ENCODE peak calls at places on chromosomes 7 and 10, in eight cellular contexts. V is epithelial cell of esophagus, I is transverse colon, H is Peyer's patch, O is natural killer cell, N is MM.1S, E is AG09319, K is brain microvascular endothelial cell. L is an unnamed sample.

GRCh38 chr7:2522780-2523433 is 3.3 kb downstream of the LFNG start:
- DNase-seq in V (peak), I (peak), H (no peak), O (no peak), N (no peak), E (no peak), K (peak), L (no peak)

GRCh38 chr7:151699147-151699546 is 177.8 kb downstream of the PRKAG2 start:
- DNase-seq in V (no peak), I (no peak), H (no peak), O (no peak), N (no peak), E (peak), K (peak), L (no peak)

GRCh38 chr7:98628916-98629525 is 11.9 kb downstream of the NPTX2 start:
- DNase-seq in V (no peak), I (no peak), H (no peak), O (no peak), N (no peak), E (no peak), K (no peak), L (no peak)

GRCh38 chr7:140674356-140674800 is 1.6 kb downstream of the ADCK2 start:
- DNase-seq in V (no peak), I (peak), H (peak), O (no peak), N (peak), E (no peak), K (no peak), L (peak)

GRCh38 chr10:6721480-6721879 is 141.4 kb upstream of the PRKCQ start:
- DNase-seq in V (peak), I (peak), H (no peak), O (no peak), N (no peak), E (peak), K (peak), L (no peak)

GRCh38 chr7:30778246-30779025 is 7.2 kb downstream of the MINDY4 start:
- DNase-seq in V (no peak), I (no peak), H (no peak), O (no peak), N (no peak), E (peak), K (no peak), L (no peak)

GRCh38 chr7:69882269-69882668 is 284.0 kb downstream of the AUTS2 start:
- DNase-seq in V (no peak), I (no peak), H (no peak), O (no peak), N (no peak), E (no peak), K (no peak), L (no peak)

GRCh38 chr10:6182454-6183098 is 20.2 kb upstream of the PFKFB3 start:
- DNase-seq in V (no peak), I (no peak), H (no peak), O (no peak), N (no peak), E (no peak), K (no peak), L (no peak)

GRCh38 chr7:1227814-1228534 is 4.7 kb upstream of the UNCX start:
- DNase-seq in V (no peak), I (no peak), H (no peak), O (no peak), N (no peak), E (no peak), K (no peak), L (no peak)

DNA sequence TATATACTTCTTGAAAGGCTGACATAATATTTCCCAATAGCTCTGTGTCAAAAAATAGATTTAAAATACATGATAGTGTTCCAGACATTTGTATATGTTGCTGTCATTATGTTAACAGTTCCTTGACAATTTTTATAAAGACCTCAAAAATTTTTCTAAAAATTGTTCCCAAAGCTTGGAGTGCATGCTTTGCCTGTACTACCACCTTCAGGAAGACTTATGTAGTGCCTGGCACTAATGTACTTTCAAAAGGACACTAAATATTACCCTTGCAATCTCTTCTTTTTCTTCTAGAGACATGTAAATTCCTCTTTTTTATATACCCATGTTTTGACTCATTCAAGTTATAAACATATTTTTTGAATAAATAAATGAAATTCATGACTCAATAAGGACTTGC is 48.0 kb upstream of the SP8 start:
- DNase-seq in V (peak), I (no peak), H (no peak), O (no peak), N (no peak), E (no peak), K (no peak), L (no peak)
- TF ChIP-seq CTCF in V (peak), I (no peak), H (no peak), O (no peak), N (peak), E (no peak), K (no peak), L (no peak)

GRCh38 chr10:58765905-58766304 is 253.2 kb downstream of the BICC1 start:
- DNase-seq in V (no peak), I (no peak), H (no peak), O (no peak), N (no peak), E (no peak), K (no peak), L (no peak)
- TF ChIP-seq CTCF in V (no peak), I (no peak), H (no peak), O (no peak), N (no peak), E (no peak), K (no peak), L (no peak)

GRCh38 chr7:142188846-142189245 is 69.0 kb downstream of the PRSS58 start:
- DNase-seq in V (peak), I (no peak), H (no peak), O (no peak), N (peak), E (no peak), K (no peak), L (no peak)
- TF ChIP-seq CTCF in V (peak), I (peak), H (no peak), O (no peak), N (peak), E (no peak), K (no peak), L (peak)

DNA sequence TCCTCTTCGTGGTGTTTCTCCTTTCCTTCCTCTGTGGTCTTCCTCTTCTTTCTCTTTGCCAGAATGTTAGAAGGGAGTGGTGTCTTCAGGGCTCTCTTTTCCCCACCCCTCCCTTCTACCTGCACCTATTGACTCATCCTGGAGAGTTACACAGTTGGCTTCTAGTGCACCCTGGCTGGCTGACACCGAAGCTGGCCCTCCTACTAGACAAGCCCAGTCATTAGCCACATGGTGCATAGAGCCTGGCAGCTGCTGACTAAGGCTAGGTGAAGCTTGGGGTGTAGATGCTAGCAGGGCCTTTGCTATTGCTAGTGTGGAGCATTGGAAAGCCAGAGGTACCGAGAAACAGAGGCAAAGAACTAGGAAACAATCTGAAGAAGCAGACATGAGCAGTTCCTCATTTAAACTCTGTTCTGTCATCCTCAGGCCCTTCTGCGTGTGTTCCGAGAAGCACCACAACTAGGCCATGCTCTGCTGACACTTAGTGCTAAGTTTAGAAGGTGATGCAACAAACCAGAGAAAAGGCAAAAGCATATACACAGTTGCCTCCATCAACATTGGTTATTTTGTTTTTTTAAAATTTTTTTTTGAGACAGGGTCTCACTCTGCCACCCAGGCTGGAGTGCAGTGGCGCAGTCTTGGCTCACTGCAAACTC is 213.9 kb downstream of the BAMBI start:
- DNase-seq in V (peak), I (no peak), H (no peak), O (no peak), N (no peak), E (no peak), K (no peak), L (no peak)
- TF ChIP-seq CTCF in V (no peak), I (no peak), H (no peak), O (no peak), N (no peak), E (no peak), K (no peak), L (no peak)

GRCh38 chr10:118286051-118286838 is 55.9 kb downstream of the FAM204A start:
- DNase-seq in V (no peak), I (no peak), H (no peak), O (no peak), N (no peak), E (no peak), K (no peak), L (no peak)
- TF ChIP-seq CTCF in V (no peak), I (no peak), H (no peak), O (no peak), N (no peak), E (no peak), K (no peak), L (no peak)

DNA sequence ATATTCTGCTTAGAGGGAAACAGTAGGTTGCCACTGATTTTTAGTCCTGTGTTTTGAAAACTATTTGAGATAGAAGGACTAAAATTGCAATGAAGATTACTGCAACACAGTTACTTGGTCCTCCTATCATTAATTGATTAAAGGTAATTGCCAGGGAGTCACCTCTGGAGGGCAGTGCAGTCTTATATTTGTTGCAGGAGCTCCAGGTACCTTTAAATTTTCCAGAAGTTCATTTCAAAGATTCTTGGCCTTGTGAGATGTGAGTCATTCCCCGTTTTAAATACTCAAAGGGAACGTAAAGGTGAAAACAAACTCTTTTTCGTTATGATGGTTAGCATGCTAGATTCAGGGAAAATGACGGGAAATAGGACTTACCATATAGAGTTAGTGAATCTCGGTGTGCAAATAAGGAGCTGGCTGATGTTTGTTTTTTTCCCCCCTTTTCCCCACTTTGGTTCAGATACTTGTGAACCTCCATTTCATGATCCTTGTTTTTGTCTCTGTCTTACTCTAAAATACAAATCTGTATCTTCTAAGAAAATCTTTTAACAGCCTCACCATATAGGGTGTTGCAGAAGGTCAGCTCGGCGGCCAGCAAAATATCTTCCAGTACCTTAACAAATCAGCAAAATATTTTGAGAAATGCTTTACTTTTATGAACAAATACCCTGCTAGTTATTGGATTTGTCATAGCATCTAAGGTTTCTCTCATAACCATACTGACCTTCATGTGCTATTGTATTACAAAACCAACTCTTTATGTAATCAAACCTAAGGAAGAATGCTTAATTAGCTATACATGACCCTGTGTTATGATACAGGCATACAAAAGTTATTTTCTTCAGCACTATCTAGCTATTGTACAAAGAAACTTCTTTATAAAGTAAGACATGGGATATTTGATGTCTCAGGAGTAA is 143.0 kb upstream of the HDAC9 start:
- DNase-seq in V (peak), I (peak), H (peak), O (no peak), N (peak), E (no peak), K (peak), L (no peak)
- TF ChIP-seq CTCF in V (peak), I (peak), H (no peak), O (no peak), N (peak), E (peak), K (peak), L (peak)

DNA sequence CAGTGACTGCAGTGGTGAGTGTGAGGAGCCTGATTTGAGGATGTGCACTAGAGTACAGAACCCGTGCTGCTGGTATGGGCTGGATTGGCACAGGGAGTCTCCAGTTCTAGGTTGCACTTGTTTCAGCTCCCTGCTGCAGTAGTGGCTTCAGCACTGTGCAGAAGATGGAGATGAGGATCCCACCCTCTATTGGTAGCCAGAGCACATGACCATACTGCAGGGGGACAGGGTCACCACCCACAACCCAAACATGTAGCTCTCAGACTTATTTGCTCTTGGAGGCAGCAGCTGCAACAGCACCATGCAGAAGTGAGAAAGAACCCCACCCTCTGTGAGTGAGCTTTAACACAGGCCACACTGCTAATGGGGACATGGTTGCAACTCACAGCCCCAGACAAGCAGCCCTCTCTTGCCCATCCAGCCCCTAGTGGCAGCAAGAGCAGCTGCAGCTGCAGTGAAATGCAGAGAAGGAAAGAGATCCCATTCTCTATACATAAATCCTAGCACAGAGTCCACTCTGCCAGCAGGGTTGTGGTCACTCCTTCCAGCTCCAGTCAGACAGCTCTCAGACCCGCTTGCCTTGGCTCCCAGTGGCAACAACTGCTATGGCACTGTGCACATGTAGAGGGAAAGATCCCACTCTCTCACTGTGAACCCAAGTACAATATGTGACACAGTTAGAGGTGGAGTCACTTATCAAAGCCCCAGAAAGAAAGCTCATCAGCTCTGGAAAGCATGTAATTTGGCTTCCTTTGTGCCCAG is 51.4 kb upstream of the SCIN start:
- DNase-seq in V (peak), I (no peak), H (no peak), O (no peak), N (peak), E (no peak), K (no peak), L (no peak)
- TF ChIP-seq CTCF in V (peak), I (no peak), H (no peak), O (no peak), N (peak), E (peak), K (peak), L (peak)

DNA sequence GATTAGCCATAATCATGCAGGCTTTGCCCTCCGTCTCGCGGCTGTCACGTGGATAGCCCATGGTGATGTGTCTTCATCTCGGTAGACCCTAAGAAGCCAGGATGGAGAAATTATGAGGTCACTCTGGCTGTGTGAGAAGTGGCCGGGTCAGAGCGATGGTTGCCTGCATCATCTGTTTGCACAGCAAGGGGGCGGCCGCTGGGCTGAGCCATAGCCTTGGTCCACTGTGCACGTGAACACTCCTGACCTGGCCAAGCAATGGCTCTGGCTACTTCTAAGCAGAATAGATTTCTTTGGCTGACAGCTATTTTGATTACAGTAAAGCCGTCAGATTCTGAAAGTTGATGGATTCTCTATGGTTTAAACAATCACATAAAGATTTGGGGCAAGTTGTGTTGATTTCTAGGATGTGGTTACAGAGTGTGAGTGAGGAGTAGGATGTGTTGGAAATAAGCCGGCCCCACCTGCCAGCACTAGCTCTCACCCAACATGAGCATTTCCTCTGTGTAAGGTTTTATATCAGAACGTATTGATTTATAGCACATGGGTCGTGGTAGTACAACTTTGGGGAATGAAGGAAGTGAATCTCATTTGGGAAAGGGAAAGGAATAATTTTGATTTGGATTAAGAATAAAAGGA is 214.4 kb upstream of the GPR26 start:
- DNase-seq in V (no peak), I (no peak), H (no peak), O (no peak), N (no peak), E (no peak), K (no peak), L (no peak)
- TF ChIP-seq CTCF in V (no peak), I (no peak), H (no peak), O (no peak), N (no peak), E (no peak), K (no peak), L (no peak)